ENCODE peak calls at places on chromosome 19, in four cellular contexts. C is pons; R is endothelial cell; E is stimulated activated CD4-positive, alpha-beta T cell treated with anti-CD3 and anti-CD28 coated beads, Interleukin-1b, Interleukin-23, amount 100 ng/mL, for 24 hours. L is an unnamed sample.

GRCh38 chr19:43618921-43619261 is 538 bp downstream of the ZNF428 start:
- DNase-seq in R (peak; percentile 35), E (no peak), C (peak; percentile 59), L (no peak)

GRCh38 chr19:35901854-35902661 is at the start of gene HCST:
- DNase-seq in E (no peak), C (no peak), R (no peak), L (no peak)

GRCh38 chr19:48999481-49000325 is 6.0 kb downstream of the RUVBL2 start:
- DNase-seq in R (peak; percentile 83), E (peak; percentile 27), C (no peak), L (no peak)

GRCh38 chr19:12884926-12885748 is 1.9 kb downstream of the KLF1 start:
- DNase-seq in R (peak; percentile 77), C (peak; percentile 26), E (peak; percentile 79), L (no peak)

GRCh38 chr19:6800991-6801396 is 28.5 kb downstream of the VAV1 start:
- DNase-seq in C (no peak), R (no peak), E (no peak), L (no peak)

GRCh38 chr19:29662604-29663404 is 2.5 kb upstream of the PLEKHF1 start:
- DNase-seq in R (no peak), C (no peak), E (no peak), L (peak; percentile 90)

GRCh38 chr19:4780860-4781259 is 10.7 kb upstream of the FEM1A start:
- DNase-seq in E (no peak), R (no peak), C (no peak), L (no peak)

GRCh38 chr19:2330632-2331284 is 2.3 kb downstream of the SPPL2B start:
- DNase-seq in R (no peak), C (no peak), E (no peak), L (no peak)

GRCh38 chr19:43316591-43317319 is 36.7 kb upstream of the CD177 start:
- DNase-seq in C (peak; percentile 23), E (no peak), R (no peak), L (no peak)

GRCh38 chr19:46466536-46467199 is 4.7 kb downstream of the PNMA8A start:
- DNase-seq in R (no peak), C (no peak), E (no peak), L (no peak)

GRCh38 chr19:37893845-37894575 is 12.4 kb downstream of the WDR87 start:
- DNase-seq in E (no peak), C (no peak), R (no peak), L (no peak)

GRCh38 chr19:15247107-15248014 is 15.1 kb upstream of the EPHX3 start:
- DNase-seq in E (no peak), R (no peak), C (no peak), L (no peak)

L was measured in coronary artery.